ENCODE peak calls at places on chromosomes 13 and 19, in seven cellular contexts. F is lung, G is tibial artery, V is GM10248, P is choroid plexus epithelial cell, C is nephron progenitor cell, N is astrocyte of the cerebellum. S is an unnamed sample.

GRCh38 chr13:31815361-31816144 is 76.2 kb downstream of the RXFP2 start:
- DNase-seq in F (no peak), G (no peak), V (no peak), P (no peak), N (no peak), C (no peak), S (no peak)

GRCh38 chr19:18716857-18717256 is 33.4 kb downstream of the CRTC1 start:
- DNase-seq in C (no peak), F (no peak), G (no peak), N (no peak), V (no peak), P (no peak), S (no peak)

GRCh38 chr13:80497439-80497838 is 156.5 kb upstream of the SPRY2 start:
- DNase-seq in G (no peak), C (no peak), N (no peak), V (no peak), F (no peak), P (no peak), S (no peak)

GRCh38 chr19:6065685-6066365 is 44.5 kb downstream of the RFX2 start:
- DNase-seq in G (peak), F (no peak), C (peak), P (no peak), N (no peak), V (no peak), S (no peak)

GRCh38 chr13:50257646-50258045 is 242.4 kb downstream of the KCNRG start:
- DNase-seq in P (no peak), N (no peak), F (no peak), V (no peak), C (no peak), G (no peak), S (no peak)

GRCh38 chr19:7605490-7606222 is 10.0 kb downstream of the CAMSAP3 start:
- DNase-seq in V (peak), G (no peak), N (no peak), C (peak), P (peak), F (no peak), S (no peak)

GRCh38 chr19:53977991-53978731 is 13.3 kb upstream of the CACNG6 start:
- DNase-seq in P (peak), F (peak), V (no peak), C (peak), G (no peak), N (peak), S (peak)

GRCh38 chr19:2983351-2984195 is 6.2 kb downstream of the TLE6 start:
- DNase-seq in F (no peak), C (no peak), G (peak), V (peak), N (peak), P (peak), S (peak)

GRCh38 chr19:14479985-14480694 is 5.0 kb upstream of the PTGER1 start:
- DNase-seq in V (peak), F (no peak), G (no peak), C (peak), N (no peak), P (peak), S (peak)

GRCh38 chr13:80399340-80400163 is 58.6 kb upstream of the SPRY2 start:
- DNase-seq in C (no peak), P (peak), G (no peak), N (no peak), V (no peak), F (peak), S (no peak)

GRCh38 chr13:41137951-41138350 is 5.3 kb upstream of the KBTBD6 start:
- DNase-seq in C (no peak), V (no peak), P (peak), G (no peak), F (no peak), N (peak), S (no peak)

GRCh38 chr13:35876601-35877000 is 254.6 kb downstream of the DCLK1 start:
- DNase-seq in C (no peak), N (no peak), G (no peak), P (no peak), F (no peak), V (no peak), S (no peak)

GRCh38 chr13:27551563-27551962 is 68.8 kb downstream of the LNX2 start:
- DNase-seq in N (no peak), C (no peak), G (no peak), F (no peak), V (no peak), P (no peak), S (no peak)

GRCh38 chr13:106859505-106859904 is 291.6 kb upstream of the ARGLU1 start:
- DNase-seq in P (no peak), G (no peak), C (no peak), N (no peak), V (no peak), F (no peak), S (no peak)

GRCh38 chr13:69856331-69856730 is 251.3 kb upstream of the ATXN8OS start:
- DNase-seq in P (peak), F (no peak), V (no peak), N (peak), G (no peak), C (no peak), S (no peak)

GRCh38 chr13:67075239-67075638 is 154.9 kb downstream of the PCDH9 start:
- DNase-seq in P (peak), V (no peak), N (peak), C (no peak), F (no peak), G (no peak), S (no peak)

GRCh38 chr13:31048521-31048920 is 113.2 kb downstream of the HSPH1 start:
- DNase-seq in N (no peak), V (no peak), C (no peak), F (no peak), G (peak), P (no peak), S (no peak)

GRCh38 chr19:44512326-44513298 is 12.3 kb upstream of the ZNF180 start:
- DNase-seq in G (no peak), C (peak), P (peak), V (no peak), F (no peak), N (peak), S (peak)

GRCh38 chr13:106446011-106446410 is 89.5 kb downstream of the EFNB2 start:
- DNase-seq in V (no peak), P (peak), C (peak), N (peak), G (no peak), F (no peak), S (no peak)

GRCh38 chr13:92804346-92804745 is 422.3 kb upstream of the GPC6 start:
- DNase-seq in V (no peak), N (no peak), C (no peak), G (no peak), P (no peak), F (no peak), S (no peak)

GRCh38 chr13:48626077-48626449 is 27.7 kb upstream of the CYSLTR2 start:
- DNase-seq in F (no peak), N (no peak), G (no peak), C (no peak), P (peak), V (no peak), S (no peak)

GRCh38 chr19:38740932-38741331 is 3.3 kb downstream of the CAPN12 start:
- DNase-seq in V (no peak), N (no peak), P (no peak), C (no peak), F (no peak), G (no peak), S (no peak)

GRCh38 chr13:69857188-69857821 is 250.3 kb upstream of the ATXN8OS start:
- DNase-seq in C (peak), P (peak), V (peak), N (peak), F (no peak), G (no peak), S (no peak)

GRCh38 chr13:50589139-50589538 is 254.4 kb downstream of the DLEU7 start:
- DNase-seq in P (peak), G (no peak), C (no peak), F (no peak), N (peak), V (no peak), S (no peak)

GRCh38 chr19:29188704-29189375 is 24.1 kb downstream of the UQCRFS1 start:
- DNase-seq in F (no peak), N (no peak), C (no peak), V (no peak), P (no peak), G (no peak), S (no peak)

GRCh38 chr13:97116754-97117153 is 105.4 kb upstream of the MBNL2 start:
- DNase-seq in C (no peak), G (no peak), V (no peak), P (peak), F (no peak), N (peak), S (no peak)

GRCh38 chr19:37990362-37990761 is 83.4 kb downstream of the SIPA1L3 start:
- DNase-seq in G (no peak), C (no peak), V (no peak), N (no peak), F (peak), P (peak), S (no peak)

GRCh38 chr13:97432232-97432916 is 1.6 kb upstream of the RAP2A start:
- DNase-seq in F (no peak), P (no peak), G (no peak), C (no peak), V (no peak), N (no peak), S (no peak)

GRCh38 chr19:48444129-48444932 is 1.5 kb upstream of the GRWD1 start:
- DNase-seq in C (peak), N (no peak), V (no peak), G (no peak), F (no peak), P (no peak), S (no peak)

GRCh38 chr19:44356383-44357111 is at the start of gene ZNF112:
- DNase-seq in F (peak), V (no peak), P (peak), C (peak), G (peak), N (peak), S (peak)

GRCh38 chr19:10102787-10103236 is 334 bp upstream of the ANGPTL6 start:
- DNase-seq in P (no peak), V (peak), C (no peak), F (no peak), N (no peak), G (no peak), S (no peak)

DNA sequence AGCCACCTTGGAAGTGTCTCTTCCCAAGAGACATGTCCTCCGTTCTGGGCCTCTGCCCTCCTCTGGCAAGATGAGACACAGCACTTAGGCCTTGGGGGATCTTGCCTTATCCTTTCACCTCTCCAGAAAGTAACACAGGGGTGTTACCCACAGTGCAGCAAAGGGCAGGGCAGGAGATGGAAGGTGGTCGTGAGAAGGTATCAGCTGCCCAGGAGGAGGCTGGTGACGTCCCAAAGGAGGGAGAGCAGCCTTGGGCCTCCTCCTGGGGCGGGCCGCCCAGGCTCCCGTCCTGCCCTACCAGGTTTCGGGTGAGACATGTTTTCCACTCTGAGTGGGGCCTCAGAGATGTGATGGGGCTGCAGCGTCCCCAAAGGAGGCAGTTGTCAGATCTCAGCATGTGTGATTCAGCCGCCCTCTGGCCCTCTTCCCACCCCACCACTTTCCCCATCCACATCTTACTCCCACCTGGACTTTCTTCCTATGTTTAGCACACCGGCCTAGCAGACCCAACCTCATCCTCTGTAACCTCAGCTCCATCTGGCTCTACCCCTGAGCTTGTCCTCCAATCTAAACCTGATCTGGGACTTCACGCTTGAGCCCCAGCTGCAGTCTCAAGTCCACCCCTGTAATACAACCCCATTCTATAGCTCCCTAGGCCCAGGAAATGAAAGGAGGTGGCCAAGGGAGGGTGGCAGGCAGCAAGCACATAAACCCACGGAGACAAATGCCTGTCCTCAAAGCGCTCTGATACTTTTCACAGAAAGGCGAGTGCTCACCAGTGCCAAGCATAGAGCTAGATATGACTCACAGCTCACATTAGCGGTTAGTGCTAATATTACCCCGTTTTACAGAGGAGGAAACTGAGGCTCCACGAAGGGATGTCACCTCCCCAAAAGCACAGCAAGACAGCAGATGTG is 9.3 kb downstream of the POU2F2 start:
- DNase-seq in F (no peak), P (no peak), C (no peak), N (no peak), G (no peak), V (peak), S (no peak)
- TF ChIP-seq CTCF in F (no peak), P (peak), C (no peak), N (no peak), G (no peak), V (no peak), S (no peak)

GRCh38 chr19:4675346-4675745 is 5.2 kb upstream of the MYDGF start:
- DNase-seq in V (no peak), N (no peak), G (no peak), C (peak), F (no peak), P (no peak), S (no peak)

GRCh38 chr19:4678881-4679379 is 8.8 kb upstream of the MYDGF start:
- DNase-seq in G (no peak), F (no peak), P (peak), C (peak), N (no peak), V (no peak), S (peak)

GRCh38 chr19:4673726-4674125 is 3.6 kb upstream of the MYDGF start:
- DNase-seq in N (no peak), F (no peak), G (no peak), P (no peak), C (no peak), V (no peak), S (no peak)

GRCh38 chr19:4679416-4679815 is 9.3 kb upstream of the MYDGF start:
- DNase-seq in V (no peak), N (no peak), G (no peak), P (no peak), C (no peak), F (no peak), S (no peak)

GRCh38 chr19:4676955-4677731 is 7.0 kb upstream of the MYDGF start:
- DNase-seq in G (no peak), V (no peak), N (no peak), C (peak), F (no peak), P (peak), S (peak)
- TF ChIP-seq CTCF in G (no peak), V (peak), N (peak), C (peak), F (no peak), P (peak), S (peak)

GRCh38 chr19:11798391-11799296 is at the start of gene ZNF491:
- DNase-seq in F (peak), V (peak), G (peak), C (peak), N (peak), P (peak), S (peak)
- TF ChIP-seq CTCF in F (no peak), V (peak), G (no peak), C (peak), N (peak), P (peak), S (no peak)

GRCh38 chr19:57406516-57407123 is 4.3 kb upstream of the ZNF17 start:
- DNase-seq in G (no peak), N (no peak), F (peak), V (peak), P (peak), C (peak), S (peak)
- TF ChIP-seq CTCF in G (no peak), N (peak), F (peak), V (peak), P (peak), C (peak), S (peak)

GRCh38 chr19:34128558-34129250 is 43.6 kb upstream of the LSM14A start:
- DNase-seq in C (no peak), N (no peak), V (no peak), F (no peak), P (no peak), G (no peak), S (no peak)
- TF ChIP-seq CTCF in C (no peak), N (no peak), V (no peak), F (no peak), P (no peak), G (no peak), S (no peak)

DNA sequence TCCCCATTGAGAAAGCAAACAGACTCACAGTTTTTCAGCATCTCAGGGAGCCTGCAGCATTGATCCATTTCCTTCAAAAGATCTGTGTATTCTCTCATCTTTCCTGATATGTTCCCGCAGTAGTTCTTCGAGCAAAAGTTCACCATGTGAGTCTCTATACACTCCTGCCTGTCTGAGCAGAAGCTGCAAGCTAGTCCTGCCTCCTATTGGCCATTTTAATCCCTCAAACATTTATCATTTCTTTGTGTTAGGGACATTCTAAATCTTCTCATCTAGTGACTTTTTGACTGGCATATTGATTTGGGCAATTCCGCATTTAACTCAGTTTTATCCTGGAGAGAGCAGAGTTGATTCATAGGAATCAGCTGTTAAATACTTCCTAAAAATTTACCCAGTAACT is 660.4 kb upstream of the KLF12 start:
- DNase-seq in F (no peak), V (no peak), N (no peak), G (no peak), P (peak), C (no peak), S (no peak)
- TF ChIP-seq CTCF in F (no peak), V (no peak), N (peak), G (no peak), P (peak), C (no peak), S (no peak)

S was measured in glutamatergic neuron.